ENCODE peak calls at places on chromosomes 5 and 9, in nine cellular contexts. One of them, this sample, is unnamed.

GRCh38 chr5:1702318-1702717 is 97.3 kb downstream of the MRPL36 start:
- DNase-seq in CD4-positive, CD25-positive, alpha-beta regulatory T cell: no peak
- DNase-seq in left ventricle myocardium inferior: no peak
- DNase-seq in RWPE1: no peak
- DNase-seq in thoracic aorta: no peak
- DNase-seq in H9: peak
- DNase-seq in GM23248: no peak
- DNase-seq in vagina: no peak
- DNase-seq in stomach: no peak
- DNase-seq in this sample: peak

GRCh38 chr9:76692448-76693129 is 71.6 kb upstream of the PCA3 start:
- DNase-seq in H9: no peak
- DNase-seq in GM23248: no peak
- DNase-seq in CD4-positive, CD25-positive, alpha-beta regulatory T cell: no peak
- DNase-seq in thoracic aorta: no peak
- DNase-seq in stomach: no peak
- DNase-seq in RWPE1: no peak
- DNase-seq in vagina: no peak
- DNase-seq in left ventricle myocardium inferior: no peak
- DNase-seq in this sample: no peak

GRCh38 chr5:112186401-112186990 is 232.6 kb downstream of the EPB41L4A start:
- DNase-seq in left ventricle myocardium inferior: no peak
- DNase-seq in RWPE1: peak
- DNase-seq in CD4-positive, CD25-positive, alpha-beta regulatory T cell: no peak
- DNase-seq in GM23248: peak
- DNase-seq in thoracic aorta: no peak
- DNase-seq in stomach: no peak
- DNase-seq in H9: no peak
- DNase-seq in vagina: no peak
- DNase-seq in this sample: no peak

GRCh38 chr9:109467936-109468335 is 30.2 kb downstream of the PTPN3 start:
- DNase-seq in CD4-positive, CD25-positive, alpha-beta regulatory T cell: no peak
- DNase-seq in GM23248: no peak
- DNase-seq in thoracic aorta: no peak
- DNase-seq in vagina: no peak
- DNase-seq in RWPE1: no peak
- DNase-seq in stomach: no peak
- DNase-seq in left ventricle myocardium inferior: no peak
- DNase-seq in H9: no peak
- DNase-seq in this sample: no peak

GRCh38 chr5:126486332-126486731 is 63.1 kb downstream of the GRAMD2B start:
- DNase-seq in thoracic aorta: no peak
- DNase-seq in GM23248: peak
- DNase-seq in stomach: no peak
- DNase-seq in vagina: no peak
- DNase-seq in CD4-positive, CD25-positive, alpha-beta regulatory T cell: no peak
- DNase-seq in H9: no peak
- DNase-seq in left ventricle myocardium inferior: no peak
- DNase-seq in RWPE1: no peak
- DNase-seq in this sample: no peak

GRCh38 chr5:54678737-54679136 is 161.2 kb downstream of the SNX18 start:
- DNase-seq in vagina: peak
- DNase-seq in RWPE1: no peak
- DNase-seq in H9: no peak
- DNase-seq in GM23248: no peak
- DNase-seq in left ventricle myocardium inferior: no peak
- DNase-seq in CD4-positive, CD25-positive, alpha-beta regulatory T cell: no peak
- DNase-seq in stomach: no peak
- DNase-seq in thoracic aorta: no peak
- DNase-seq in this sample: no peak

GRCh38 chr5:157442989-157443619 is 16.9 kb upstream of the NIPAL4 start:
- DNase-seq in H9: no peak
- DNase-seq in thoracic aorta: no peak
- DNase-seq in CD4-positive, CD25-positive, alpha-beta regulatory T cell: no peak
- DNase-seq in RWPE1: no peak
- DNase-seq in stomach: no peak
- DNase-seq in GM23248: no peak
- DNase-seq in vagina: no peak
- DNase-seq in left ventricle myocardium inferior: no peak
- DNase-seq in this sample: no peak

GRCh38 chr5:81125959-81126358 is 107.2 kb upstream of the CKMT2 start:
- DNase-seq in thoracic aorta: no peak
- DNase-seq in H9: no peak
- DNase-seq in left ventricle myocardium inferior: no peak
- DNase-seq in CD4-positive, CD25-positive, alpha-beta regulatory T cell: no peak
- DNase-seq in stomach: no peak
- DNase-seq in RWPE1: no peak
- DNase-seq in vagina: no peak
- DNase-seq in GM23248: no peak
- DNase-seq in this sample: no peak

GRCh38 chr5:65483474-65484346 is 2.0 kb upstream of the ADAMTS6 start:
- DNase-seq in stomach: no peak
- DNase-seq in left ventricle myocardium inferior: no peak
- DNase-seq in H9: no peak
- DNase-seq in thoracic aorta: no peak
- DNase-seq in GM23248: peak
- DNase-seq in RWPE1: peak
- DNase-seq in CD4-positive, CD25-positive, alpha-beta regulatory T cell: no peak
- DNase-seq in vagina: no peak
- DNase-seq in this sample: no peak

GRCh38 chr5:15621094-15621493 is 121.1 kb downstream of the FBXL7 start:
- DNase-seq in thoracic aorta: no peak
- DNase-seq in CD4-positive, CD25-positive, alpha-beta regulatory T cell: no peak
- DNase-seq in stomach: no peak
- DNase-seq in left ventricle myocardium inferior: no peak
- DNase-seq in RWPE1: no peak
- DNase-seq in vagina: no peak
- DNase-seq in H9: no peak
- DNase-seq in GM23248: peak
- DNase-seq in this sample: no peak

GRCh38 chr5:100905259-100905914 is 2.3 kb upstream of the ST8SIA4 start:
- DNase-seq in GM23248: no peak
- DNase-seq in RWPE1: no peak
- DNase-seq in left ventricle myocardium inferior: no peak
- DNase-seq in vagina: no peak
- DNase-seq in CD4-positive, CD25-positive, alpha-beta regulatory T cell: no peak
- DNase-seq in stomach: no peak
- DNase-seq in H9: no peak
- DNase-seq in thoracic aorta: no peak
- DNase-seq in this sample: peak

GRCh38 chr9:107176701-107177100 is 106.4 kb upstream of the RAD23B start:
- DNase-seq in stomach: no peak
- DNase-seq in H9: no peak
- DNase-seq in CD4-positive, CD25-positive, alpha-beta regulatory T cell: no peak
- DNase-seq in GM23248: peak
- DNase-seq in thoracic aorta: no peak
- DNase-seq in RWPE1: no peak
- DNase-seq in vagina: no peak
- DNase-seq in left ventricle myocardium inferior: no peak
- DNase-seq in this sample: no peak

GRCh38 chr5:74070766-74071165 is 444.8 kb downstream of the ARHGEF28 start:
- DNase-seq in thoracic aorta: no peak
- DNase-seq in CD4-positive, CD25-positive, alpha-beta regulatory T cell: no peak
- DNase-seq in H9: no peak
- DNase-seq in RWPE1: no peak
- DNase-seq in GM23248: no peak
- DNase-seq in left ventricle myocardium inferior: no peak
- DNase-seq in stomach: no peak
- DNase-seq in vagina: no peak
- DNase-seq in this sample: no peak

GRCh38 chr5:18465833-18466681 is 831.8 kb downstream of the TAF11L14 start:
- DNase-seq in left ventricle myocardium inferior: no peak
- DNase-seq in vagina: no peak
- DNase-seq in thoracic aorta: no peak
- DNase-seq in stomach: peak
- DNase-seq in CD4-positive, CD25-positive, alpha-beta regulatory T cell: no peak
- DNase-seq in GM23248: peak
- DNase-seq in H9: peak
- DNase-seq in RWPE1: peak
- DNase-seq in this sample: no peak

GRCh38 chr5:61329729-61330128 is 2.3 kb upstream of the ZSWIM6 start:
- DNase-seq in left ventricle myocardium inferior: no peak
- DNase-seq in vagina: no peak
- DNase-seq in RWPE1: peak
- DNase-seq in thoracic aorta: no peak
- DNase-seq in CD4-positive, CD25-positive, alpha-beta regulatory T cell: no peak
- DNase-seq in H9: no peak
- DNase-seq in stomach: no peak
- DNase-seq in GM23248: peak
- DNase-seq in this sample: no peak

GRCh38 chr9:116099821-116100220 is 53.8 kb upstream of the PAPPA start:
- DNase-seq in vagina: no peak
- DNase-seq in RWPE1: no peak
- DNase-seq in H9: no peak
- DNase-seq in left ventricle myocardium inferior: no peak
- DNase-seq in thoracic aorta: no peak
- DNase-seq in stomach: no peak
- DNase-seq in GM23248: peak
- DNase-seq in CD4-positive, CD25-positive, alpha-beta regulatory T cell: no peak
- DNase-seq in this sample: no peak

GRCh38 chr5:148864113-148864841 is 37.9 kb downstream of the ADRB2 start:
- DNase-seq in left ventricle myocardium inferior: peak
- DNase-seq in stomach: no peak
- DNase-seq in CD4-positive, CD25-positive, alpha-beta regulatory T cell: no peak
- DNase-seq in H9: no peak
- DNase-seq in GM23248: peak
- DNase-seq in RWPE1: no peak
- DNase-seq in vagina: no peak
- DNase-seq in thoracic aorta: no peak
- DNase-seq in this sample: no peak
- H3K27ac ChIP-seq in left ventricle myocardium inferior: peak
- H3K27ac ChIP-seq in stomach: no peak
- H3K27ac ChIP-seq in CD4-positive, CD25-positive, alpha-beta regulatory T cell: no peak
- H3K27ac ChIP-seq in H9: no peak
- H3K27ac ChIP-seq in GM23248: no peak
- H3K27ac ChIP-seq in RWPE1: no peak
- H3K27ac ChIP-seq in vagina: no peak
- H3K27ac ChIP-seq in thoracic aorta: no peak
- H3K27ac ChIP-seq in this sample: peak

GRCh38 chr9:2014148-2014547 is 999 bp upstream of the SMARCA2 start:
- DNase-seq in stomach: no peak
- DNase-seq in CD4-positive, CD25-positive, alpha-beta regulatory T cell: no peak
- DNase-seq in left ventricle myocardium inferior: no peak
- DNase-seq in GM23248: peak
- DNase-seq in thoracic aorta: no peak
- DNase-seq in H9: no peak
- DNase-seq in vagina: no peak
- DNase-seq in RWPE1: no peak
- DNase-seq in this sample: no peak
- H3K27ac ChIP-seq in stomach: peak
- H3K27ac ChIP-seq in CD4-positive, CD25-positive, alpha-beta regulatory T cell: peak
- H3K27ac ChIP-seq in left ventricle myocardium inferior: peak
- H3K27ac ChIP-seq in GM23248: peak
- H3K27ac ChIP-seq in thoracic aorta: peak
- H3K27ac ChIP-seq in H9: no peak
- H3K27ac ChIP-seq in vagina: peak
- H3K27ac ChIP-seq in RWPE1: peak
- H3K27ac ChIP-seq in this sample: peak

GRCh38 chr9:77748214-77748772 is 100.2 kb upstream of the GNA14 start:
- DNase-seq in vagina: no peak
- DNase-seq in CD4-positive, CD25-positive, alpha-beta regulatory T cell: no peak
- DNase-seq in thoracic aorta: no peak
- DNase-seq in left ventricle myocardium inferior: no peak
- DNase-seq in GM23248: no peak
- DNase-seq in H9: no peak
- DNase-seq in stomach: no peak
- DNase-seq in RWPE1: no peak
- DNase-seq in this sample: no peak

GRCh38 chr9:77750284-77750683 is 102.2 kb upstream of the GNA14 start:
- DNase-seq in CD4-positive, CD25-positive, alpha-beta regulatory T cell: no peak
- DNase-seq in stomach: no peak
- DNase-seq in thoracic aorta: no peak
- DNase-seq in GM23248: peak
- DNase-seq in H9: no peak
- DNase-seq in left ventricle myocardium inferior: no peak
- DNase-seq in vagina: no peak
- DNase-seq in RWPE1: no peak
- DNase-seq in this sample: no peak

GRCh38 chr9:77743381-77743780 is 95.3 kb upstream of the GNA14 start:
- DNase-seq in H9: no peak
- DNase-seq in stomach: no peak
- DNase-seq in vagina: no peak
- DNase-seq in RWPE1: no peak
- DNase-seq in left ventricle myocardium inferior: no peak
- DNase-seq in thoracic aorta: no peak
- DNase-seq in CD4-positive, CD25-positive, alpha-beta regulatory T cell: no peak
- DNase-seq in GM23248: peak
- DNase-seq in this sample: no peak

GRCh38 chr9:77744877-77745435 is 96.8 kb upstream of the GNA14 start:
- DNase-seq in left ventricle myocardium inferior: no peak
- DNase-seq in stomach: no peak
- DNase-seq in CD4-positive, CD25-positive, alpha-beta regulatory T cell: no peak
- DNase-seq in RWPE1: no peak
- DNase-seq in vagina: no peak
- DNase-seq in GM23248: no peak
- DNase-seq in H9: no peak
- DNase-seq in thoracic aorta: no peak
- DNase-seq in this sample: no peak

DNA sequence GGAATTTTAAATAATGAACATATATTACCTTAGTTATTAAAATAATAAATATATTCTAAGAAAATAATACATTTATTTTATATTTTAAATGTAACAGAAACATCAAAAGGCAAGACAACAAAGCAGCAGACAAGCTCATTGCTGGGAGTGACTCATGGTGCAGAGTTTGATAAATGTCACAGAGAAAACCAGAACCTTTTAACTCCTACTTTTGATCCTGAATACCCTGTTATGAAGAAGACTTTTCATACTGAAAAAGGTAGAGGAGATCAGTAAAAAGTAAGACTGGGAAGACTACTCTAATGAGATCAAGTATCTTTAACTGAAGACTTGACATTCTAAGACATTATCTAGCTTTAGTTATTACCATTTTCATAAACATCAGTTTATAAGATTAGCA is 99.0 kb upstream of the GNA14 start:
- DNase-seq in thoracic aorta: no peak
- DNase-seq in H9: no peak
- DNase-seq in left ventricle myocardium inferior: no peak
- DNase-seq in CD4-positive, CD25-positive, alpha-beta regulatory T cell: no peak
- DNase-seq in stomach: no peak
- DNase-seq in RWPE1: no peak
- DNase-seq in GM23248: peak
- DNase-seq in vagina: no peak
- DNase-seq in this sample: no peak
- H3K27ac ChIP-seq in thoracic aorta: no peak
- H3K27ac ChIP-seq in H9: no peak
- H3K27ac ChIP-seq in left ventricle myocardium inferior: no peak
- H3K27ac ChIP-seq in CD4-positive, CD25-positive, alpha-beta regulatory T cell: no peak
- H3K27ac ChIP-seq in stomach: no peak
- H3K27ac ChIP-seq in RWPE1: no peak
- H3K27ac ChIP-seq in GM23248: no peak
- H3K27ac ChIP-seq in vagina: no peak
- H3K27ac ChIP-seq in this sample: no peak

DNA sequence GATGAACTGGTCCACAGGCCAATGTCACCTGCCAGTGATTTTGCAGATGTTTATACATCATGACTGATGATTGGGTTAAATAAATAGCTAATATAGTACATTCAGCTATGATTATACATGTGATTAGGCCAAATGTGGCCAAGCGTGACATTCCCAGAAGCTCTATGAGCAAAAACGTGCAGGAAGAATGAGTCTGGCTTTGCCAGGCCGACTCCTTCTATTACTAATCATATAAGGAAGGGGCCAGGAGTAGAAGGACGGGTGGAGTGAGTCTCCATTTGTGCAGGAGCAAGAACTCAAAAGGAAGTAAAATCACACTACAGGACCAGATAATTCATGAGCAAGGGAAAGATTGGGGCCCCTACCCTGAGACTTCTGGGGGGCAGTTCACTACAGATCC is 178.2 kb downstream of the ROR2 start:
- DNase-seq in stomach: no peak
- DNase-seq in CD4-positive, CD25-positive, alpha-beta regulatory T cell: no peak
- DNase-seq in GM23248: peak
- DNase-seq in left ventricle myocardium inferior: no peak
- DNase-seq in thoracic aorta: no peak
- DNase-seq in H9: no peak
- DNase-seq in RWPE1: no peak
- DNase-seq in vagina: no peak
- DNase-seq in this sample: no peak
- H3K27ac ChIP-seq in stomach: no peak
- H3K27ac ChIP-seq in CD4-positive, CD25-positive, alpha-beta regulatory T cell: no peak
- H3K27ac ChIP-seq in GM23248: peak
- H3K27ac ChIP-seq in left ventricle myocardium inferior: no peak
- H3K27ac ChIP-seq in thoracic aorta: no peak
- H3K27ac ChIP-seq in H9: no peak
- H3K27ac ChIP-seq in RWPE1: no peak
- H3K27ac ChIP-seq in vagina: no peak
- H3K27ac ChIP-seq in this sample: no peak